ENCODE peak calls at places on chromosomes 12 and 14, in ten cellular contexts. One of them, this sample, is unnamed.

GRCh38 chr14:85531594-85532391 is 1.8 kb downstream of the FLRT2 start:
- DNase-seq in mesothelial cell of epicardium: peak
- DNase-seq in hippocampal formation: no peak
- DNase-seq in GM10248: no peak
- DNase-seq in MM.1S: no peak
- DNase-seq in fibroblast of lung: peak
- DNase-seq in HuH-7: peak
- DNase-seq in GM06990: no peak
- DNase-seq in A549: peak
- DNase-seq in renal cortical epithelial cell: no peak
- DNase-seq in this sample: peak

GRCh38 chr12:123889000-123889399 is 83.6 kb downstream of the CCDC92 start:
- DNase-seq in mesothelial cell of epicardium: no peak
- DNase-seq in hippocampal formation: no peak
- DNase-seq in GM10248: no peak
- DNase-seq in MM.1S: no peak
- DNase-seq in fibroblast of lung: no peak
- DNase-seq in HuH-7: no peak
- DNase-seq in GM06990: no peak
- DNase-seq in A549: no peak
- DNase-seq in renal cortical epithelial cell: peak
- DNase-seq in this sample: no peak

GRCh38 chr14:77882098-77882497 is 82.2 kb downstream of the ADCK1 start:
- DNase-seq in mesothelial cell of epicardium: no peak
- DNase-seq in hippocampal formation: no peak
- DNase-seq in GM10248: no peak
- DNase-seq in MM.1S: no peak
- DNase-seq in fibroblast of lung: no peak
- DNase-seq in HuH-7: no peak
- DNase-seq in GM06990: no peak
- DNase-seq in A549: peak
- DNase-seq in renal cortical epithelial cell: peak
- DNase-seq in this sample: no peak

GRCh38 chr12:27081668-27082091 is 698 bp downstream of the C12orf71 start:
- DNase-seq in mesothelial cell of epicardium: no peak
- DNase-seq in hippocampal formation: no peak
- DNase-seq in GM10248: no peak
- DNase-seq in MM.1S: no peak
- DNase-seq in fibroblast of lung: no peak
- DNase-seq in HuH-7: peak
- DNase-seq in GM06990: no peak
- DNase-seq in A549: peak
- DNase-seq in renal cortical epithelial cell: no peak
- DNase-seq in this sample: no peak

GRCh38 chr14:77844802-77845201 is 44.9 kb downstream of the ADCK1 start:
- DNase-seq in mesothelial cell of epicardium: no peak
- DNase-seq in hippocampal formation: no peak
- DNase-seq in GM10248: no peak
- DNase-seq in MM.1S: no peak
- DNase-seq in fibroblast of lung: no peak
- DNase-seq in HuH-7: no peak
- DNase-seq in GM06990: no peak
- DNase-seq in A549: no peak
- DNase-seq in renal cortical epithelial cell: no peak
- DNase-seq in this sample: no peak

GRCh38 chr12:68538722-68539614 is 71.7 kb upstream of the RAP1B start:
- DNase-seq in mesothelial cell of epicardium: no peak
- DNase-seq in hippocampal formation: no peak
- DNase-seq in GM10248: peak
- DNase-seq in MM.1S: peak
- DNase-seq in fibroblast of lung: peak
- DNase-seq in HuH-7: no peak
- DNase-seq in GM06990: peak
- DNase-seq in A549: no peak
- DNase-seq in renal cortical epithelial cell: peak
- DNase-seq in this sample: peak

GRCh38 chr12:123660328-123660727 is 10.6 kb upstream of the TCTN2 start:
- DNase-seq in mesothelial cell of epicardium: no peak
- DNase-seq in hippocampal formation: no peak
- DNase-seq in GM10248: no peak
- DNase-seq in MM.1S: no peak
- DNase-seq in fibroblast of lung: peak
- DNase-seq in HuH-7: no peak
- DNase-seq in GM06990: no peak
- DNase-seq in A549: peak
- DNase-seq in renal cortical epithelial cell: peak
- DNase-seq in this sample: peak

GRCh38 chr14:103740991-103741689 is 25.5 kb downstream of the ZFYVE21 start:
- DNase-seq in mesothelial cell of epicardium: no peak
- DNase-seq in hippocampal formation: no peak
- DNase-seq in GM10248: no peak
- DNase-seq in MM.1S: no peak
- DNase-seq in fibroblast of lung: peak
- DNase-seq in HuH-7: no peak
- DNase-seq in GM06990: no peak
- DNase-seq in A549: no peak
- DNase-seq in renal cortical epithelial cell: no peak
- DNase-seq in this sample: peak

GRCh38 chr14:100540141-100540925 is 46.9 kb downstream of the BEGAIN start:
- DNase-seq in mesothelial cell of epicardium: no peak
- DNase-seq in hippocampal formation: no peak
- DNase-seq in GM10248: no peak
- DNase-seq in MM.1S: no peak
- DNase-seq in fibroblast of lung: no peak
- DNase-seq in HuH-7: peak
- DNase-seq in GM06990: no peak
- DNase-seq in A549: peak
- DNase-seq in renal cortical epithelial cell: no peak
- DNase-seq in this sample: no peak

GRCh38 chr12:26125451-26126339 is 858 bp upstream of the BHLHE41 start:
- DNase-seq in mesothelial cell of epicardium: peak
- DNase-seq in hippocampal formation: peak
- DNase-seq in GM10248: peak
- DNase-seq in MM.1S: peak
- DNase-seq in fibroblast of lung: peak
- DNase-seq in HuH-7: peak
- DNase-seq in GM06990: peak
- DNase-seq in A549: peak
- DNase-seq in renal cortical epithelial cell: peak
- DNase-seq in this sample: peak

GRCh38 chr14:89624500-89625156 is 207.6 kb upstream of the FOXN3 start:
- DNase-seq in mesothelial cell of epicardium: no peak
- DNase-seq in hippocampal formation: peak
- DNase-seq in GM10248: no peak
- DNase-seq in MM.1S: no peak
- DNase-seq in fibroblast of lung: no peak
- DNase-seq in HuH-7: no peak
- DNase-seq in GM06990: no peak
- DNase-seq in A549: no peak
- DNase-seq in renal cortical epithelial cell: no peak
- DNase-seq in this sample: no peak

This sample was measured in SJSA1.